ENCODE peak calls at places on chromosomes 7 and 10, in nine cellular contexts. O is body of pancreas; F is effector memory CD4-positive, alpha-beta T cell; X is CD8-positive, alpha-beta T cell; V is heart right ventricle; L is spleen; W is hepatocyte; Z is aorta; H is CD8-positive, alpha-beta memory T cell. S is an unnamed sample.

GRCh38 chr10:73338801-73339368 is 19.8 kb downstream of the CFAP70 start:
- DNase-seq in O (no peak), F (no peak), X (no peak), V (no peak), L (no peak), W (no peak), Z (no peak), H (no peak), S (no peak)

GRCh38 chr10:114444819-114445218 is 40.5 kb upstream of the AFAP1L2 start:
- DNase-seq in O (no peak), F (no peak), X (no peak), V (no peak), L (no peak), W (no peak), Z (no peak), H (no peak), S (no peak)

GRCh38 chr7:130896051-130896881 is 162.3 kb upstream of the KLF14 start:
- DNase-seq in O (no peak), F (no peak), X (no peak), V (no peak), L (no peak), W (no peak), Z (no peak), H (no peak), S (peak; percentile 61)

GRCh38 chr10:5412277-5412941 is at the start of gene NET1:
- DNase-seq in O (peak; percentile 96), F (peak; percentile 23), X (peak; percentile 22), V (peak; percentile 86), L (peak; percentile 90), W (peak; percentile 95), Z (peak; percentile 93), H (peak; percentile 30), S (peak; percentile 91)

GRCh38 chr10:3906511-3907111 is 121.6 kb upstream of the KLF6 start:
- DNase-seq in O (no peak), F (no peak), X (no peak), V (no peak), L (no peak), W (peak; percentile 51), Z (no peak), H (no peak), S (no peak)

GRCh38 chr10:50531388-50532077 is 92.2 kb downstream of the SGMS1 start:
- DNase-seq in O (no peak), F (no peak), X (no peak), V (no peak), L (no peak), W (no peak), Z (no peak), H (no peak), S (no peak)

GRCh38 chr7:7331523-7331922 is 149.2 kb downstream of the C1GALT1 start:
- DNase-seq in O (no peak), F (no peak), X (no peak), V (no peak), L (no peak), W (no peak), Z (no peak), H (no peak), S (no peak)

GRCh38 chr10:78774614-78774998 is 294.2 kb upstream of the ZMIZ1 start:
- DNase-seq in O (peak; percentile 68), F (no peak), X (no peak), V (no peak), L (no peak), W (no peak), Z (no peak), H (no peak), S (peak; percentile 36)

GRCh38 chr10:109861051-109861450 is 62.3 kb downstream of the XPNPEP1 start:
- DNase-seq in O (no peak), F (no peak), X (no peak), V (no peak), L (no peak), W (no peak), Z (no peak), H (no peak), S (no peak)

GRCh38 chr7:97118306-97118917 is 914 bp downstream of the SDHAF3 start:
- DNase-seq in O (no peak), F (no peak), X (no peak), V (no peak), L (no peak), W (no peak), Z (no peak), H (no peak), S (no peak)

GRCh38 chr10:28177944-28178637 is 124.8 kb downstream of the MPP7 start:
- DNase-seq in O (no peak), F (no peak), X (no peak), V (no peak), L (no peak), W (no peak), Z (no peak), H (no peak), S (no peak)

DNA sequence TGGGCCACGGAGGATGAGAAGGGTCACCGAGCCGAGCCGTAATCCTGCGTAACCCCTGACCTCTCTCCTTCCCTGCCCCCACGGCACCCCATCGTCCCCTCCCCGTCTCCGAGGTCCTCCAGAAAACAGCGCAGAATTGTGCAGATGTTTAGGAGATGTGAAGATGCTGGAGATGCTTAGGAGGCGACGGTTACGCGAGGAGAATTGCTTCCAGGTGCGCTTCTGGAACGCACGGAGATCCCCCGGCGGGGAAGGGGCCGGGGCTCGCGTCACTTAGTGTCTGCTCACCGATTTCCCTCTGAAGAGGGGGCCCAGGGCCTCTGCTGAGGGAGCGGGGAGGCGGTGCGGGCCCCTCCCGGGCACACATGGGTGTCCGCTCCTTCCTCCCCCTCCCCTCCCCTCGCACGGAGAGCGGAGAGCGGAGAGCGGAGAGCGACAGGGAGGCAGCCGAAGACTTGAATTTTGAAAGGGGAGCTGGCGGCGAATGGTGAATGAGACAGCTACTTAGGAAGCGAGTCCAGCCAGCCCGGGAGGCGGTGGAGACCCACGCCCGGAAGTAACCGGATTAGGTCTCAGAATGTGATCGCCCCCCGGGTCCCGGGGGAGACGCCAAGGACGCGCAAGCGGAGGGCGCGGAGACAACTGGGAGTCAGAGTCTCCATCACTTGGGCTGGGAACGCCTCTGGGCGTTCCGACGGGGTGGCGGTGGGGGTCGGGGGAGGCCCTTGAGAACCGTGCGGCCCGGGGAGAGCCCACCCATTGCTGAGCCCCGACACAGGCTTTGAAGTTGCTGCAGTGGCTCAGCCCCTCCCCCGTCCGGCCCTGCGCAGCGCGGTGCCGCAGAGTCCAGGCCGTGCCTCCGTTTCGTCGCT is 8.7 kb upstream of the EN2 start:
- DNase-seq in O (no peak), F (no peak), X (no peak), V (no peak), L (peak; percentile 63), W (no peak), Z (no peak), H (no peak), S (no peak)
- H3K4me3 ChIP-seq in O (no peak overlapping the region), F (no peak overlapping the region), X (no peak overlapping the region), V (no peak overlapping the region), L (peak overlapping the region; percentile 24), W (no peak overlapping the region), Z (no peak overlapping the region), H (no peak overlapping the region), S (no peak overlapping the region)

DNA sequence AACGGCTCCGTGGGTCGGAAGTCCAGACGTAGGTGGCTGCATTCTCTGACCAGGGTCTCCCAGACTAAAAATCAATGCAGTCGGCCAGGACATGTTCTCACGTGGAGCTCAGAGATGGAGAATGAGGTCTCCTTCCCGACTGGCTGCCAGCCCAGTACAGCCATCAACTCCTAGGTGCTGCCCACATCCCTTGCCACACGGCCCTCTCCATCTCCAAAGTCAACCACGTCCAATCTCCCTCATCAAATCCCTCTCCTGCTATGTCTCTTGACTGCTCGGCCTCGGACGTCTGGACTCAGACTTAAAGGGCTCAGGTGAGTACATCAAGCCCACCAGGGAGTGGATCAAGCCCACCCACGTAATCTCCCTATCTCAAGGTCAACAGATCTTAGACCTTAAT is 6.9 kb downstream of the MAD1L1 start:
- DNase-seq in O (no peak), F (no peak), X (no peak), V (no peak), L (no peak), W (no peak), Z (no peak), H (no peak), S (no peak)
- H3K36me3 ChIP-seq in O (peaks cover 5% of the 10 kb centered on the region), F (peaks cover 17% of the 10 kb centered on the region), X (peaks cover 5% of the 10 kb centered on the region), V (peaks cover 8% of the 10 kb centered on the region), L (peaks cover 72% of the 10 kb centered on the region), W (no peaks in the 10 kb centered on the region), Z (no peaks in the 10 kb centered on the region), H (peaks cover 13% of the 10 kb centered on the region), S (peaks cover 18% of the 10 kb centered on the region)

DNA sequence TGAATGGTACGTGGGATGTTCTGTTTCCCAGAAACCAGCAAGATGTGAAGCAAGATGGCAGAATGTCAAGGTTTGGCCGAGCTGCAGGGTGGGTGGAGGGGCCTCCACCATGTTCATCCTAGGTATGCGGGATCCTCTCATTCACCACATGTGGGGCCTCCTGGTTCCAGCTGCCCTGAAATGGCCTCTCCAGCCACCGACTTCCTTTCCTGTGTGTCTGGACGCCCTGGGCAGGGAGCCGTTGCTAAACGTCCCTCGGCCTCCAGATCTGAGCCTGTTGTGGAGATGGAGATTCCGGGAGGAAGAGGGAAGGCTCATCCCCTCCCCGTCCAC is 98.0 kb downstream of the FOXL3 start:
- DNase-seq in O (no peak), F (no peak), X (no peak), V (no peak), L (no peak), W (no peak), Z (no peak), H (no peak), S (no peak)
- H3K9me3 ChIP-seq in O (no peaks in the 10 kb centered on the region), F (no peaks in the 10 kb centered on the region), X (no peaks in the 10 kb centered on the region), V (peaks cover 10% of the 10 kb centered on the region), L (peaks cover 31% of the 10 kb centered on the region), W (no peaks in the 10 kb centered on the region), Z (no peaks in the 10 kb centered on the region), H (no peaks in the 10 kb centered on the region), S (no peaks in the 10 kb centered on the region)

GRCh38 chr10:69572159-69573055 is 815 bp downstream of the NEUROG3 start:
- DNase-seq in O (no peak), F (no peak), X (no peak), V (no peak), L (no peak), W (no peak), Z (peak; percentile 52), H (no peak), S (peak; percentile 14)

GRCh38 chr10:69570050-69570816 is 3.0 kb downstream of the NEUROG3 start:
- DNase-seq in O (peak; percentile 18), F (no peak), X (no peak), V (no peak), L (no peak), W (no peak), Z (no peak), H (no peak), S (no peak)

GRCh38 chr10:69573056-69573806 is at the start of gene NEUROG3:
- DNase-seq in O (no peak), F (no peak), X (no peak), V (no peak), L (no peak), W (no peak), Z (peak; percentile 70), H (no peak), S (no peak)

GRCh38 chr10:69569144-69569934 is 3.9 kb downstream of the NEUROG3 start:
- DNase-seq in O (no peak), F (no peak), X (no peak), V (no peak), L (no peak), W (no peak), Z (no peak), H (no peak), S (no peak)

DNA sequence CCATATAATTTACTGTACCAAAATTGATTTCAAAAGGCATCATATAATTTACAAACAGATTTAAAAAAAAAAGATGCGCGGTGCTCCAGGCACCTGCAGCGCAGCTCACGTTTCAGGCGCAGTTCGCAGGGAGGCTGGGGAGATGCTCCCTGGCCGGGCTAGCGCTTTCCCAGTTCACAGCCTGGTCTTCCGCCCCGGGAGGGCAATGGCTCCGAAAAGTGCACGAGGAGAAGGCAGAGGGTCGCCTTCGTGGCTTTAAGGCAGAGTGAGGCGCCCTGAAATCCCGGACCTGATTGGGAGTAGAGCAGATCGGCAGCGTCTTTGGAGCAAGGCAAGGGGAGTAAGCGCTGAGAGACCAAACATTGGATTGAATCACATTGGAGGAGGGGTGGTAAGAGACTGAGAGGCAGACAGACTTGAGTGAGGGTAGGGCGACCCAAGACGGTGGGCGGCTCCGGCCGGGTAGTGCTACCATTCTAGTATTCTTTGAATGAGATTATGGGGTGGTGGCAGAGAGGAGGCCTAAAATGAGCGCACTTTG is 1.5 kb downstream of the NEUROG3 start:
- DNase-seq in O (no peak), F (no peak), X (no peak), V (no peak), L (no peak), W (no peak), Z (no peak), H (no peak), S (no peak)
- H3K4me3 ChIP-seq in O (no peak overlapping the region), F (peak overlapping the region; percentile 62), X (peak overlapping the region; percentile 77), V (no peak overlapping the region), L (peak overlapping the region; percentile 72), W (no peak overlapping the region), Z (no peak overlapping the region), H (no peak overlapping the region), S (no peak overlapping the region)

S was measured in cardiac muscle cell.